ENCODE peak calls at places on chromosomes 1 and 21, in eight cellular contexts. A is smooth muscle cell of the brain vasculature; C is brain microvascular endothelial cell; O is HS-27A; M is GM12891; X is retinal pigment epithelial cell; T is C1 segment of cervical spinal cord; F is activated naive CD8-positive, alpha-beta T cell treated with anti-CD3 and anti-CD28 coated beads, Interleukin-2, amount 50 U/mL, for 24 hours. J is an unnamed sample.
A peak's percentile ranks its signal among the peaks of the same experiment; 100 is the strongest.

GRCh38 chr1:91165033-91165654 is 143.3 kb upstream of the ZNF644 start:
- DNase-seq in A (peak; percentile 10), C (peak; percentile 63), O (peak; percentile 26), M (peak; percentile 55), X (peak; percentile 9), T (no peak), F (peak; percentile 83), J (peak; percentile 37)

GRCh38 chr1:96472471-96472870 is 249.1 kb upstream of the PTBP2 start:
- DNase-seq in A (no peak), C (peak; percentile 33), O (peak; percentile 11), M (no peak), X (peak; percentile 9), T (no peak), F (no peak), J (no peak)

GRCh38 chr1:48216941-48217340 is 5.6 kb upstream of the SLC5A9 start:
- DNase-seq in A (no peak), C (no peak), O (no peak), M (no peak), X (no peak), T (no peak), F (no peak), J (no peak)

GRCh38 chr1:207017615-207018559 is 14.7 kb downstream of the C1orf116 start:
- DNase-seq in A (no peak), C (no peak), O (no peak), M (no peak), X (no peak), T (no peak), F (no peak), J (peak; percentile 35)

GRCh38 chr1:109828756-109829505 is 65.2 kb upstream of the EPS8L3 start:
- DNase-seq in A (no peak), C (no peak), O (no peak), M (no peak), X (no peak), T (no peak), F (no peak), J (no peak)

GRCh38 chr1:67489643-67490042 is 59.4 kb upstream of the SERBP1 start:
- DNase-seq in A (no peak), C (no peak), O (no peak), M (peak; percentile 21), X (peak; percentile 13), T (no peak), F (no peak), J (no peak)

GRCh38 chr1:93604411-93604810 is 77.2 kb downstream of the BCAR3 start:
- DNase-seq in A (no peak), C (no peak), O (no peak), M (no peak), X (no peak), T (no peak), F (no peak), J (no peak)

GRCh38 chr21:45476582-45476981 is 65.7 kb downstream of the SLC19A1 start:
- DNase-seq in A (no peak), C (no peak), O (no peak), M (no peak), X (no peak), T (no peak), F (no peak), J (no peak)

GRCh38 chr1:20983297-20983889 is 193.3 kb downstream of the EIF4G3 start:
- DNase-seq in A (no peak), C (no peak), O (no peak), M (no peak), X (no peak), T (no peak), F (no peak), J (no peak)

GRCh38 chr1:19680644-19681043 is 16.0 kb downstream of the HTR6 start:
- DNase-seq in A (no peak), C (no peak), O (no peak), M (no peak), X (no peak), T (no peak), F (no peak), J (no peak)

GRCh38 chr1:17330856-17331255 is 22.9 kb downstream of the PADI4 start:
- DNase-seq in A (no peak), C (no peak), O (no peak), M (no peak), X (no peak), T (no peak), F (no peak), J (no peak)

GRCh38 chr1:79885101-79885500 is 878.6 kb upstream of the ADGRL4 start:
- DNase-seq in A (no peak), C (no peak), O (no peak), M (no peak), X (no peak), T (no peak), F (no peak), J (no peak)

GRCh38 chr1:29114654-29115053 is 9.0 kb downstream of the TMEM200B start:
- DNase-seq in A (no peak), C (no peak), O (no peak), M (no peak), X (no peak), T (no peak), F (no peak), J (no peak)

GRCh38 chr1:37267111-37267835 is 207.1 kb upstream of the ZC3H12A start:
- DNase-seq in A (no peak), C (no peak), O (peak; percentile 8), M (no peak), X (no peak), T (no peak), F (no peak), J (no peak)

GRCh38 chr1:117612517-117613248 is 6.8 kb downstream of the TENT5C start:
- DNase-seq in A (no peak), C (peak; percentile 52), O (no peak), M (no peak), X (no peak), T (no peak), F (no peak), J (no peak)

GRCh38 chr1:18332626-18333025 is 148.1 kb upstream of the KLHDC7A start:
- DNase-seq in A (no peak), C (no peak), O (no peak), M (no peak), X (no peak), T (no peak), F (no peak), J (no peak)

GRCh38 chr1:82373710-82374109 is 573.0 kb downstream of the ADGRL2 start:
- DNase-seq in A (no peak), C (no peak), O (no peak), M (no peak), X (no peak), T (no peak), F (no peak), J (no peak)

GRCh38 chr1:108639899-108640560 is 20.9 kb downstream of the HENMT1 start:
- DNase-seq in A (no peak), C (no peak), O (no peak), M (no peak), X (no peak), T (no peak), F (peak; percentile 46), J (no peak)

GRCh38 chr1:193417945-193418744 is 231.7 kb upstream of the B3GALT2 start:
- DNase-seq in A (no peak), C (peak; percentile 18), O (no peak), M (no peak), X (no peak), T (no peak), F (no peak), J (no peak)

GRCh38 chr1:117128323-117129079 is 7.0 kb upstream of the TRIM45 start:
- DNase-seq in A (no peak), C (no peak), O (no peak), M (no peak), X (no peak), T (no peak), F (no peak), J (no peak)

GRCh38 chr1:218336353-218336752 is 8.8 kb upstream of the TGFB2 start:
- DNase-seq in A (peak; percentile 85), C (peak; percentile 52), O (no peak), M (no peak), X (no peak), T (no peak), F (no peak), J (no peak)

GRCh38 chr1:214404154-214404553 is 123.2 kb downstream of the SMYD2 start:
- DNase-seq in A (no peak), C (no peak), O (no peak), M (no peak), X (no peak), T (no peak), F (no peak), J (no peak)

GRCh38 chr1:53735261-53735660 is 3.7 kb downstream of the GLIS1 start:
- DNase-seq in A (no peak), C (no peak), O (no peak), M (no peak), X (no peak), T (no peak), F (no peak), J (no peak)

GRCh38 chr1:228008391-228009115 is 1.8 kb downstream of the WNT3A start:
- DNase-seq in A (no peak), C (no peak), O (no peak), M (no peak), X (no peak), T (no peak), F (no peak), J (no peak)

GRCh38 chr1:177355575-177355974 is 184.8 kb downstream of the BRINP2 start:
- DNase-seq in A (no peak), C (peak; percentile 10), O (no peak), M (no peak), X (peak; percentile 2), T (no peak), F (no peak), J (no peak)

GRCh38 chr1:190353538-190354101 is 124.0 kb downstream of the BRINP3 start:
- DNase-seq in A (no peak), C (no peak), O (no peak), M (no peak), X (no peak), T (no peak), F (no peak), J (no peak)

GRCh38 chr21:29465528-29465927 is 166.8 kb downstream of the BACH1 start:
- DNase-seq in A (no peak), C (no peak), O (no peak), M (no peak), X (no peak), T (no peak), F (no peak), J (no peak)

GRCh38 chr1:17665950-17666720 is 89.0 kb upstream of the ACTL8 start:
- DNase-seq in A (no peak), C (no peak), O (no peak), M (no peak), X (no peak), T (no peak), F (no peak), J (no peak)

GRCh38 chr1:83123019-83123418 is 875.9 kb downstream of the TTLL7 start:
- DNase-seq in A (no peak), C (no peak), O (no peak), M (no peak), X (no peak), T (no peak), F (no peak), J (no peak)

GRCh38 chr1:42144336-42145189 is 8.6 kb upstream of the GUCA2B start:
- DNase-seq in A (no peak), C (no peak), O (no peak), M (no peak), X (no peak), T (no peak), F (no peak), J (no peak)

GRCh38 chr1:182771187-182771984 is 18.2 kb upstream of the NPL start:
- DNase-seq in A (no peak), C (no peak), O (no peak), M (no peak), X (no peak), T (no peak), F (no peak), J (no peak)

J was measured in substantia nigra.